ENCODE peak calls at places on chromosomes 5 and 9, in seven cellular contexts. D, S, E, I, C, W and R are unnamed samples.

GRCh38 chr5:56737002-56737621 is 78.2 kb upstream of the MAP3K1 start:
- DNase-seq in D (no peak), S (peak), E (no peak), I (no peak), C (no peak), W (no peak), R (no peak)

GRCh38 chr5:75885849-75886596 is 168.8 kb upstream of the POC5 start:
- DNase-seq in D (no peak), S (no peak), E (no peak), I (peak), C (no peak), W (peak), R (peak)

GRCh38 chr5:42241636-42242035 is 181.6 kb upstream of the GHR start:
- DNase-seq in D (no peak), S (no peak), E (no peak), I (no peak), C (no peak), W (no peak), R (no peak)

GRCh38 chr5:64506567-64507321 is 929 bp downstream of the RGS7BP start:
- DNase-seq in D (no peak), S (peak), E (no peak), I (peak), C (no peak), W (no peak), R (no peak)

GRCh38 chr9:127143920-127144465 is 21.6 kb upstream of the ANGPTL2 start:
- DNase-seq in D (peak), S (no peak), E (no peak), I (no peak), C (no peak), W (no peak), R (no peak)

GRCh38 chr5:132427285-132428146 is 58.0 kb downstream of the SLC22A5 start:
- DNase-seq in D (peak), S (no peak), E (peak), I (no peak), C (no peak), W (peak), R (peak)

GRCh38 chr9:120717194-120717593 is 2.9 kb upstream of the MEGF9 start:
- DNase-seq in D (no peak), S (no peak), E (no peak), I (no peak), C (no peak), W (no peak), R (no peak)

GRCh38 chr5:38633505-38633904 is 77.1 kb upstream of the LIFR start:
- DNase-seq in D (no peak), S (no peak), E (no peak), I (no peak), C (no peak), W (no peak), R (no peak)

GRCh38 chr9:91757802-91758201 is 192.2 kb downstream of the ROR2 start:
- DNase-seq in D (no peak), S (no peak), E (no peak), I (no peak), C (no peak), W (no peak), R (no peak)

GRCh38 chr5:10702911-10703491 is 58.0 kb downstream of the DAP start:
- DNase-seq in D (no peak), S (peak), E (no peak), I (no peak), C (no peak), W (no peak), R (peak)

GRCh38 chr5:127068771-127069330 is 4.5 kb downstream of the C5orf63 start:
- DNase-seq in D (no peak), S (peak), E (no peak), I (no peak), C (no peak), W (no peak), R (peak)

GRCh38 chr5:124824637-124825158 is 78.3 kb upstream of the ZNF608 start:
- DNase-seq in D (no peak), S (peak), E (no peak), I (no peak), C (no peak), W (no peak), R (peak)

GRCh38 chr5:43273552-43273951 is 39.7 kb downstream of the HMGCS1 start:
- DNase-seq in D (no peak), S (no peak), E (no peak), I (no peak), C (no peak), W (no peak), R (no peak)

GRCh38 chr5:56090793-56091460 is 96.2 kb upstream of the IL6ST start:
- DNase-seq in D (no peak), S (no peak), E (no peak), I (no peak), C (no peak), W (no peak), R (no peak)

GRCh38 chr9:72773570-72773969 is 179.3 kb downstream of the ALDH1A1 start:
- DNase-seq in D (no peak), S (no peak), E (no peak), I (no peak), C (no peak), W (no peak), R (no peak)

GRCh38 chr5:83608122-83608521 is 112.5 kb downstream of the HAPLN1 start:
- DNase-seq in D (no peak), S (peak), E (no peak), I (peak), C (no peak), W (peak), R (peak)

GRCh38 chr9:109031241-109031640 is 17.9 kb upstream of the CTNNAL1 start:
- DNase-seq in D (no peak), S (peak), E (no peak), I (no peak), C (no peak), W (no peak), R (peak)

GRCh38 chr5:119879446-119879845 is 250.1 kb downstream of the FAM170A start:
- DNase-seq in D (no peak), S (no peak), E (no peak), I (no peak), C (no peak), W (no peak), R (peak)

GRCh38 chr5:139686919-139687421 is 38.8 kb downstream of the CXXC5 start:
- DNase-seq in D (no peak), S (no peak), E (no peak), I (no peak), C (no peak), W (no peak), R (no peak)

GRCh38 chr9:130499804-130500263 is 55.1 kb downstream of the ASS1 start:
- DNase-seq in D (no peak), S (no peak), E (no peak), I (no peak), C (no peak), W (no peak), R (peak)

GRCh38 chr9:90309809-90310522 is 332.7 kb downstream of the DIRAS2 start:
- DNase-seq in D (no peak), S (no peak), E (no peak), I (no peak), C (no peak), W (no peak), R (no peak)

GRCh38 chr5:80959768-80960442 is at the start of gene RASGRF2:
- DNase-seq in D (peak), S (no peak), E (peak), I (peak), C (peak), W (peak), R (no peak)

GRCh38 chr5:137487600-137487999 is 11.5 kb downstream of the SPOCK1 start:
- DNase-seq in D (no peak), S (peak), E (no peak), I (no peak), C (peak), W (no peak), R (peak)

GRCh38 chr9:91884746-91885687 is 65.0 kb downstream of the ROR2 start:
- DNase-seq in D (no peak), S (peak), E (no peak), I (peak), C (no peak), W (no peak), R (no peak)

GRCh38 chr9:107138261-107138992 is 144.7 kb upstream of the RAD23B start:
- DNase-seq in D (no peak), S (peak), E (no peak), I (no peak), C (no peak), W (no peak), R (no peak)

GRCh38 chr5:136057401-136057951 is 28.7 kb downstream of the TGFBI start:
- DNase-seq in D (no peak), S (peak), E (no peak), I (no peak), C (no peak), W (no peak), R (no peak)

GRCh38 chr5:150217041-150217440 is 27.2 kb downstream of the SLC6A7 start:
- DNase-seq in D (no peak), S (no peak), E (no peak), I (no peak), C (no peak), W (no peak), R (no peak)

GRCh38 chr5:57736716-57737115 is 254.1 kb upstream of the ACTBL2 start:
- DNase-seq in D (no peak), S (peak), E (no peak), I (no peak), C (no peak), W (no peak), R (no peak)

GRCh38 chr9:95528908-95529502 is 12.2 kb upstream of the PTCH1 start:
- DNase-seq in D (no peak), S (no peak), E (no peak), I (no peak), C (no peak), W (no peak), R (no peak)

GRCh38 chr9:125269014-125269397 is 7.4 kb downstream of the GAPVD1 start:
- DNase-seq in D (no peak), S (no peak), E (no peak), I (no peak), C (no peak), W (no peak), R (no peak)

GRCh38 chr5:122715095-122715494 is 59.8 kb upstream of the SNX2 start:
- DNase-seq in D (no peak), S (peak), E (no peak), I (no peak), C (no peak), W (no peak), R (peak)

GRCh38 chr5:113759505-113760145 is 246.1 kb downstream of the YTHDC2 start:
- DNase-seq in D (no peak), S (no peak), E (no peak), I (no peak), C (no peak), W (no peak), R (no peak)

GRCh38 chr5:6436715-6437340 is 11.8 kb upstream of the UBE2QL1 start:
- DNase-seq in D (no peak), S (no peak), E (no peak), I (no peak), C (no peak), W (no peak), R (no peak)

GRCh38 chr5:6431214-6432195 is 17.2 kb upstream of the UBE2QL1 start:
- DNase-seq in D (no peak), S (no peak), E (no peak), I (no peak), C (no peak), W (no peak), R (no peak)

GRCh38 chr5:6434737-6435136 is 13.9 kb upstream of the UBE2QL1 start:
- DNase-seq in D (no peak), S (no peak), E (no peak), I (no peak), C (no peak), W (no peak), R (no peak)

GRCh38 chr5:6432206-6432605 is 16.5 kb upstream of the UBE2QL1 start:
- DNase-seq in D (no peak), S (no peak), E (no peak), I (no peak), C (no peak), W (no peak), R (no peak)

GRCh38 chr5:6435356-6435755 is 13.3 kb upstream of the UBE2QL1 start:
- DNase-seq in D (no peak), S (peak), E (no peak), I (peak), C (no peak), W (no peak), R (peak)
- TF ChIP-seq CTCF in D (no peak), S (peak), E (peak), I (peak), C (no peak), W (no peak), R (no peak)

GRCh38 chr5:74641014-74641777 is 668 bp upstream of the ENC1 start:
- DNase-seq in D (peak), S (peak), E (peak), I (peak), C (peak), W (peak), R (peak)

GRCh38 chr5:74641778-74642542 is 1.4 kb upstream of the ENC1 start:
- DNase-seq in D (peak), S (peak), E (no peak), I (no peak), C (peak), W (peak), R (peak)

GRCh38 chr5:74639538-74640449 is 734 bp downstream of the ENC1 start:
- DNase-seq in D (peak), S (peak), E (peak), I (peak), C (peak), W (peak), R (peak)

GRCh38 chr5:74638776-74639537 is 1.6 kb downstream of the ENC1 start:
- DNase-seq in D (no peak), S (peak), E (no peak), I (no peak), C (no peak), W (peak), R (peak)

GRCh38 chr5:74640450-74641013 is at the start of gene ENC1:
- DNase-seq in D (peak), S (peak), E (peak), I (peak), C (peak), W (peak), R (peak)
- TF ChIP-seq CTCF in D (peak), S (no peak), E (peak), I (peak), C (peak), W (peak), R (peak)

DNA sequence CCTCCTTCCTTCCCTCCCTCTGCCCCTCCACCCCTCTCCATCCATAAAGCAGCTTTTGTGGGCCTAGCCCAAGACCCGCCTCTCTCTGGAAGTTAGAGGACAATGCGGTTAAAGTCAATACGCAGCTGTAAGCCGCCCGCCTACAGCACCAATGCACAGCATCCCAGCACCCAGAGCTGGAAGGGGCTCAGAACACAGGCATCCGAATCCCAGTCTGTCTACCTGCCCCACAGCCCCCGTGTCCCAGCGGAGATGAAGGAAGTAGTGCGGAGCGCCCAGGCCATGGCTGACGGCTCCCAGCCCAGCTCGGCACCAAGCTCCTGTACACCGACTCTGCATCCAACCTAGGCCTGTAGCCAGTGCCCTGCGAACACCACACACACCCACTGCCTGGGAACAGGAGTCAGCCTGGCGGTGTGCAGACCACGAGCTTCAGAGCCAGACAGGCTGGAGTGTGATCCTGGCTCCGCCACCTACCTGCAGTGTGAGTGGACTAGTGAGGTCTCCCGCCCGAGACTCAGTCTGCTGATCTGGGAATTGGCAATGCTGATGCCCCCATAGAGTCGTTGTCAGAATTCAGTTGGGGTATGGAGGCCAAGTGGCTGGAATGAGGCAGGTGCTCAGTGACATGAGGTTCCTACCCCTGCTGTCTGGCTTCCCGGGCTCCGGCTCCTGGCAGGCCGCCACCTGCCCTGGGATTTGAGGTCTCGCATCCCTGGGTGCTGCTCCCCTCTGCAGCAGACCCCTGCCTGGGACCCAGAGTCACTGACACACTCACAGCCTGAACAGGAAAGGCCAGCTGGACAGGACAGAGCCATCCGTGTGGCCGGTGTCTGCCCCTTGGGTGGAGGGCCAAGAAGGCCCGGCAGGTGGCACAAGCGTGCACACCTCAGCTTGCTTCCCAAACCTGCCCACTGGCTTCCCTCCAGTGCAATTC is 45.1 kb upstream of the RNF130 start:
- DNase-seq in D (no peak), S (no peak), E (peak), I (peak), C (peak), W (no peak), R (peak)
- TF ChIP-seq CTCF in D (no peak), S (no peak), E (no peak), I (peak), C (no peak), W (no peak), R (peak)

DNA sequence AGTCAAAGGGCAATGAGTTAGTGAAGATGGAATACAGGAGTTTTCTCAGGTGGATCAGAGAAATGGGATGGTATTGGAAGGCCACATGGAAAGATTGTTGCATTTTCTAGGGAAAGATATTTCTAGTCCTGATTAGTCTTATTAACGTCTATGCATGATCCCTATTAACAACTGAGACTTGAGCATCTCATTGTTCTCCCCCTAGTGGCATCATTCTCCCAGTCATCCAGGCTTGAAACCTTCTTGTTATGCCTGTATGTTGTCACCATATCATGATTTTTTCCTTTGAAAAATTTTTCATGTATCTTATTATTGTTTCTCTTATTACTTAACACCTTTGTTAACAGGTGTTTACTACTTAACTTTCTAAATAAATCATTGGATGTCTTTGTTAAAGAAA is 34.4 kb downstream of the KIF2A start:
- DNase-seq in D (no peak), S (peak), E (no peak), I (no peak), C (no peak), W (no peak), R (peak)
- TF ChIP-seq CTCF in D (no peak), S (peak), E (no peak), I (peak), C (peak), W (no peak), R (peak)

DNA sequence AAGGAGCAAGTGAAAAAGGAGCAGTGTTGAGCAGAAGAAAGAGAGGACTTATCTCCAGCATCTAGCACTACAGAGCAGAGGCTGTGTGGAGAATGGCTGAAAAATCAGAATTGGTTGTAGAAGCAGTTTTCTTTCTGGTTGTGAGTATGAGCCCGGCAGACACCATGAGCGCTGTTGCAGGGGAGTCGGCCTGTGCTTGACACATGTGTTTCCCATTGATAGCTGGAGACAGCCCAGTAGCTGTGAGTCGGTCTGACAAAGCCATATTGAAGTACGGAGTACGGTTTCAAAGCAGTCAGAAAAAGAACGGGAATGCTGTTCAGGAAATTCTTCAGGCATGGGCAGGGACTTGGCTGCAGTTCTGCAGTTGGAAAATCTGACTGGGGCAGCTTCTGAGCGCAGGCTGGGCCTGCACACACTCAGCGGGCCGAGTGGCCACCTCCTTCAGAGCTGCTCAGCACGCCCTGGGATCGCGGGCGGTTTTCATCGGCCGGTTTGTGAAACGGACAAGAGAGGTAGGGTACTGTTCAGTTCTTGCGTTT is at the start of gene SGCD:
- DNase-seq in D (no peak), S (peak), E (peak), I (no peak), C (peak), W (no peak), R (peak)
- TF ChIP-seq CTCF in D (no peak), S (peak), E (no peak), I (no peak), C (no peak), W (no peak), R (no peak)

GRCh38 chr5:86463339-86463738 is 154.4 kb upstream of the COX7C start:
- DNase-seq in D (no peak), S (no peak), E (no peak), I (peak), C (no peak), W (no peak), R (no peak)
- TF ChIP-seq CTCF in D (no peak), S (no peak), E (no peak), I (peak), C (no peak), W (no peak), R (no peak)

GRCh38 chr5:134171972-134172371 is 4.8 kb downstream of the SKP1 start:
- DNase-seq in D (no peak), S (no peak), E (no peak), I (no peak), C (no peak), W (no peak), R (no peak)
- TF ChIP-seq CTCF in D (no peak), S (no peak), E (no peak), I (no peak), C (no peak), W (no peak), R (no peak)

DNA sequence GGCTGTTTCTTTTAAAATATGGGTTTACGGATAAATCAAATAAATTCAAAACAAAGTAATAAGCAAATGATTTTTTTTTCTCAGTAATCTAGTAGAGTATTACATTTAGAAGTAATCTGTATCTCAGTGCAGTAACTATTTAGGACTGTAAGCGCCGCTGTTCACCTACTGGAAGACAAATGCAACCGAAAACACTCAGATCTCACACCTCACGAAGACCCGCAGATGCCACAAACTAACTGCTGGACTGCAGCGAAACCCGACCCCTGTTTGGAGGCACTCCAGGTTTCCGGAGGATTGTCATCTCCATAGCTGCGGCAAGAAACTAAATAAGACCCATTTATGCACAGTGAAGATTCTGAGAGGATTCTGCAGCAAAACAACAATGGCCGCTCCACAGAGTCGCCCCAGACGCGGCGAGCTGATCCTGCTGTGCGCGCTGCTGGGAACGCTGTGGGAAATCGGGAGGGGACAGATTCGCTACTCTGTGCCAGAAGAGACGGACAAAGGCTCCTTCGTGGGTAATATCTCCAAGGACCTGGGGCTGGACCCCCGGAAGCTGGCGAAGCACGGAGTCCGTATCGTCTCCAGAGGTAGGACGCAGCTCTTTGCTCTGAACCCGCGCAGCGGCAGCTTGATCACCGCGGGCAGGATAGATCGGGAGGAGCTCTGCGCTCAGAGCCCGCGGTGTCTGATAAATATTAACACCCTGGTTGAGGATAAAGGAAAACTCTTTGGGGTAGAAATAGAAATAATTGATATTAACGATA is at the start of gene PCDHGA8:
- DNase-seq in D (no peak), S (peak), E (no peak), I (no peak), C (no peak), W (no peak), R (peak)
- TF ChIP-seq CTCF in D (no peak), S (peak), E (peak), I (no peak), C (no peak), W (no peak), R (no peak)